ENCODE peak calls at places on chromosomes 4 and X, in five cellular contexts. M is GDM1; B is NCI-H1092; L is stimulated activated CD8-positive, alpha-beta memory T cell treated with anti-CD3 and anti-CD28 coated beads, Interleukin-15, amount 100 ng/mL, for 48 hours; J is AG08396. V is an unnamed sample.

GRCh38 chr4:990746-991367 is 2.3 kb downstream of the SLC26A1 start:
- DNase-seq in B (no peak), J (no peak), M (no peak), L (no peak), V (no peak)

GRCh38 chr4:139247656-139248238 is 32.3 kb downstream of the MGARP start:
- DNase-seq in M (no peak), J (no peak), B (no peak), L (no peak), V (no peak)

GRCh38 chr4:40199999-40200880 is 3.4 kb downstream of the RHOH start:
- DNase-seq in J (no peak), M (peak), B (no peak), L (peak), V (peak)

GRCh38 chrX:68822641-68823410 is 6.0 kb upstream of the EFNB1 start:
- DNase-seq in L (no peak), J (peak), B (peak), M (no peak), V (no peak)

GRCh38 chr4:153651041-153651960 is 32.8 kb upstream of the TLR2 start:
- DNase-seq in J (no peak), L (peak), B (no peak), M (peak), V (peak)

GRCh38 chr4:27787195-27787594 is 926.6 kb downstream of the STIM2 start:
- DNase-seq in B (no peak), L (no peak), J (no peak), M (no peak), V (no peak)

GRCh38 chr4:74656596-74656995 is 137.7 kb downstream of the BTC start:
- DNase-seq in B (no peak), M (no peak), J (no peak), L (no peak), V (no peak)

GRCh38 chr4:25172964-25173917 is 13.0 kb upstream of the SEPSECS start:
- DNase-seq in B (no peak), M (peak), L (no peak), J (peak), V (no peak)

GRCh38 chr4:82561745-82562552 is at the start of gene TMEM150C:
- DNase-seq in M (peak), L (no peak), J (peak), B (peak), V (peak)

V was measured in naive B cell.